ENCODE peak calls at places on chromosomes 11 and 22, in five cellular contexts. X, B, Y, G and D are unnamed samples.

GRCh38 chr22:16935209-16935608 is 72.8 kb downstream of the GAB4 start:
- DNase-seq in X (no peak), B (no peak), Y (no peak), G (no peak), D (no peak)

GRCh38 chr22:47154621-47155081 is 392.2 kb downstream of the TBC1D22A start:
- DNase-seq in X (no peak), B (peak; percentile 76), Y (peak; percentile 53), G (no peak), D (peak; percentile 50)

GRCh38 chr11:88195908-88196307 is 20.7 kb upstream of the RAB38 start:
- DNase-seq in X (no peak), B (no peak), Y (no peak), G (no peak), D (no peak)

GRCh38 chr22:42350373-42350772 is 79.9 kb upstream of the TCF20 start:
- DNase-seq in X (no peak), B (no peak), Y (no peak), G (no peak), D (no peak)

GRCh38 chr11:100932474-100933100 is 197.0 kb downstream of the PGR start:
- DNase-seq in X (no peak), B (peak; percentile 27), Y (peak; percentile 59), G (peak; percentile 26), D (peak; percentile 20)

GRCh38 chr22:20653012-20653794 is 120.7 kb upstream of the SERPIND1 start:
- DNase-seq in X (no peak), B (no peak), Y (no peak), G (no peak), D (no peak)

GRCh38 chr22:49234459-49234858 is 593.2 kb downstream of the BRD1 start:
- DNase-seq in X (no peak), B (no peak), Y (no peak), G (no peak), D (no peak)

GRCh38 chr11:47571895-47572294 is 6.5 kb downstream of the PTPMT1 start:
- DNase-seq in X (no peak), B (no peak), Y (peak; percentile 81), G (no peak), D (no peak)

GRCh38 chr11:80031014-80031565 is 590.3 kb upstream of the TENM4 start:
- DNase-seq in X (no peak), B (no peak), Y (no peak), G (no peak), D (no peak)

GRCh38 chr11:11501546-11502274 is 120.1 kb downstream of the GALNT18 start:
- DNase-seq in X (no peak), B (no peak), Y (no peak), G (no peak), D (no peak)

GRCh38 chr22:44622147-44622427 is 79.9 kb upstream of the PRR5 start:
- DNase-seq in X (no peak), B (peak; percentile 53), Y (no peak), G (no peak), D (no peak)

GRCh38 chr22:36233796-36234195 is 5.5 kb downstream of the APOL2 start:
- DNase-seq in X (no peak), B (no peak), Y (no peak), G (no peak), D (no peak)

GRCh38 chr22:38110008-38110862 is at the start of gene BAIAP2L2:
- DNase-seq in X (no peak), B (no peak), Y (no peak), G (no peak), D (no peak)

GRCh38 chr11:2390091-2390870 is 10.3 kb upstream of the TSSC4 start:
- DNase-seq in X (no peak), B (no peak), Y (no peak), G (no peak), D (no peak)

GRCh38 chr22:39618996-39619530 is 48.5 kb downstream of the CACNA1I start:
- DNase-seq in X (no peak), B (no peak), Y (no peak), G (no peak), D (no peak)

GRCh38 chr22:45919504-45920286 is 57.3 kb downstream of the WNT7B start:
- DNase-seq in X (no peak), B (no peak), Y (no peak), G (no peak), D (no peak)

GRCh38 chr11:19905280-19905853 is 192.7 kb downstream of the NAV2 start:
- DNase-seq in X (no peak), B (peak; percentile 54), Y (peak; percentile 65), G (peak; percentile 1), D (no peak)

GRCh38 chr22:25137577-25138525 is 61.8 kb upstream of the CRYBB3 start:
- DNase-seq in X (no peak), B (no peak), Y (no peak), G (no peak), D (no peak)

GRCh38 chr11:14258177-14258935 is 100.6 kb downstream of the RRAS2 start:
- DNase-seq in X (no peak), B (no peak), Y (peak; percentile 64), G (no peak), D (peak; percentile 32)

GRCh38 chr22:24214467-24215285 is 30.2 kb downstream of the GGT5 start:
- DNase-seq in X (no peak), B (no peak), Y (peak; percentile 34), G (no peak), D (no peak)

GRCh38 chr22:41857160-41857859 is 24.4 kb downstream of the SREBF2 start:
- DNase-seq in X (peak; percentile 33), B (no peak), Y (peak; percentile 75), G (peak; percentile 77), D (peak; percentile 74)

GRCh38 chr22:49571326-49571725 is 256.3 kb downstream of the BRD1 start:
- DNase-seq in X (no peak), B (no peak), Y (no peak), G (no peak), D (no peak)

GRCh38 chr22:31343235-31344191 is 2.6 kb downstream of the PATZ1 start:
- DNase-seq in X (no peak), B (no peak), Y (peak; percentile 11), G (peak; percentile 5), D (no peak)

GRCh38 chr11:63764201-63764711 is 4.3 kb downstream of the ZFTA start:
- DNase-seq in X (no peak), B (no peak), Y (no peak), G (no peak), D (no peak)

GRCh38 chr11:75022289-75022688 is 33.6 kb downstream of the NEU3 start:
- DNase-seq in X (no peak), B (no peak), Y (no peak), G (no peak), D (no peak)

GRCh38 chr11:18650859-18651557 is 16.9 kb upstream of the SPTY2D1 start:
- DNase-seq in X (no peak), B (peak; percentile 10), Y (peak; percentile 83), G (peak; percentile 88), D (no peak)

GRCh38 chr11:86718553-86718952 is 46.1 kb upstream of the ME3 start:
- DNase-seq in X (no peak), B (no peak), Y (no peak), G (no peak), D (no peak)

GRCh38 chr11:112004389-112004788 is 20.8 kb upstream of the DLAT start:
- DNase-seq in X (no peak), B (no peak), Y (no peak), G (peak; percentile 34), D (no peak)

GRCh38 chr22:40289991-40290459 is 56.3 kb upstream of the ADSL start:
- DNase-seq in X (peak; percentile 31), B (no peak), Y (no peak), G (no peak), D (no peak)

GRCh38 chr11:120457996-120458395 is 53.6 kb upstream of the GRIK4 start:
- DNase-seq in X (no peak), B (no peak), Y (peak; percentile 14), G (no peak), D (no peak)

GRCh38 chr11:122656073-122656630 is 630 bp downstream of the UBASH3B start:
- DNase-seq in X (no peak), B (no peak), Y (peak; percentile 57), G (no peak), D (peak; percentile 32)

GRCh38 chr11:11805228-11805627 is 36.5 kb upstream of the USP47 start:
- DNase-seq in X (no peak), B (no peak), Y (no peak), G (no peak), D (no peak)

GRCh38 chr11:131584694-131585592 is 214.5 kb downstream of the NTM start:
- DNase-seq in X (no peak), B (peak; percentile 99), Y (no peak), G (no peak), D (peak; percentile 99)

GRCh38 chr11:120197254-120197891 is 13.5 kb upstream of the OAF start:
- DNase-seq in X (no peak), B (no peak), Y (no peak), G (no peak), D (no peak)

GRCh38 chr11:7657306-7658025 is 15.8 kb downstream of the CYB5R2 start:
- DNase-seq in X (no peak), B (peak; percentile 90), Y (peak; percentile 76), G (peak; percentile 57), D (peak; percentile 86)

GRCh38 chr11:129023968-129024676 is 81.5 kb upstream of the TP53AIP1 start:
- DNase-seq in X (no peak), B (peak; percentile 24), Y (no peak), G (no peak), D (peak; percentile 49)

GRCh38 chr11:60305906-60306619 is 21.0 kb upstream of the MS4A6E start:
- DNase-seq in X (no peak), B (no peak), Y (peak; percentile 19), G (no peak), D (no peak)